ENCODE peak calls at places on chromosomes 11 and 22, in five cellular contexts. Z is GM13976; C is AG08395; M is endothelial cell; H is activated effector memory CD4-positive, alpha-beta T cell treated with anti-CD3 and anti-CD28 coated beads, Interleukin-2, amount 50 U/mL, for 16 hours. E is an unnamed sample.

GRCh38 chr11:376531-377173 is 7.4 kb downstream of the B4GALNT4 start:
- DNase-seq in M (no peak), C (no peak), H (no peak), Z (no peak), E (no peak)

GRCh38 chr11:81579339-81579738 is 1154.3 kb downstream of the FAM181B start:
- DNase-seq in Z (no peak), H (no peak), C (no peak), M (no peak), E (peak; percentile 31)

GRCh38 chr22:48837341-48837935 is 990.2 kb downstream of the BRD1 start:
- DNase-seq in M (no peak), C (no peak), H (no peak), Z (no peak), E (no peak)

GRCh38 chr11:19849107-19849789 is 136.6 kb downstream of the NAV2 start:
- DNase-seq in C (no peak), H (no peak), M (no peak), Z (no peak), E (peak; percentile 59)

GRCh38 chr11:17633987-17634775 is 85.2 kb upstream of the MYOD1 start:
- DNase-seq in M (no peak), C (no peak), H (no peak), Z (peak; percentile 22), E (no peak)

GRCh38 chr22:49628351-49629023 is 199.2 kb downstream of the BRD1 start:
- DNase-seq in H (no peak), M (no peak), Z (no peak), C (no peak), E (no peak)

GRCh38 chr11:71078482-71078881 is 173.9 kb downstream of the SHANK2 start:
- DNase-seq in C (no peak), H (no peak), M (no peak), Z (no peak), E (peak; percentile 51)

GRCh38 chr11:61037694-61038093 is 64.6 kb upstream of the CD5 start:
- DNase-seq in C (no peak), M (no peak), H (no peak), Z (no peak), E (no peak)

GRCh38 chr22:19631899-19632670 is 82.2 kb upstream of the SEPTIN5 start:
- DNase-seq in Z (no peak), C (peak; percentile 42), H (no peak), M (peak; percentile 63), E (peak; percentile 16)

GRCh38 chr22:48369789-48370507 is 1457.7 kb downstream of the BRD1 start:
- DNase-seq in Z (no peak), H (no peak), M (no peak), C (no peak), E (no peak)

GRCh38 chr11:102793677-102794290 is 4.2 kb downstream of the MMP1 start:
- DNase-seq in C (no peak), Z (no peak), H (no peak), M (no peak), E (no peak)

GRCh38 chr22:23197836-23198235 is 17.5 kb downstream of the BCR start:
- DNase-seq in H (no peak), M (no peak), Z (no peak), C (no peak), E (no peak)

E was measured in DMS53.